ENCODE peak calls at places on chromosome 1, in ten cellular contexts. I is AG04450, X is adrenal gland, O is cardiac muscle cell, S is mucosa of descending colon, C is lung, F is astrocyte, N is body of pancreas, U is brain microvascular endothelial cell, W is AG10803. D is an unnamed sample.

GRCh38 chr1:182575540-182576149 is 13.4 kb downstream of the RNASEL start:
- DNase-seq in C (no peak), U (peak; percentile 20), W (peak; percentile 79), I (peak; percentile 7), N (no peak), X (peak; percentile 27), O (peak; percentile 85), S (no peak), F (peak; percentile 66), D (no peak)

GRCh38 chr1:233362743-233363142 is 35.2 kb downstream of the MAP3K21 start:
- DNase-seq in U (no peak), S (no peak), I (no peak), N (no peak), F (no peak), W (no peak), O (no peak), X (no peak), C (no peak), D (no peak)

GRCh38 chr1:160139840-160140239 is 11.6 kb upstream of the ATP1A4 start:
- DNase-seq in C (no peak), N (no peak), F (no peak), X (no peak), S (no peak), W (no peak), O (no peak), U (no peak), I (no peak), D (no peak)

GRCh38 chr1:107704911-107705310 is 260.1 kb downstream of the VAV3 start:
- DNase-seq in F (peak; percentile 65), U (no peak), X (no peak), C (no peak), I (no peak), S (no peak), W (peak; percentile 39), O (no peak), N (no peak), D (no peak)

GRCh38 chr1:244154882-244155531 is 103.9 kb downstream of the ZBTB18 start:
- DNase-seq in S (no peak), O (no peak), W (no peak), U (no peak), X (no peak), N (peak; percentile 59), F (no peak), C (no peak), I (no peak), D (no peak)

GRCh38 chr1:99751877-99752504 is 14.4 kb downstream of the FRRS1 start:
- DNase-seq in U (no peak), W (no peak), N (no peak), I (no peak), O (no peak), X (no peak), F (no peak), S (no peak), C (no peak), D (no peak)

GRCh38 chr1:116066868-116067563 is 44.2 kb upstream of the MAB21L3 start:
- DNase-seq in I (no peak), U (peak; percentile 47), C (no peak), W (peak; percentile 93), S (no peak), F (peak; percentile 29), N (no peak), O (peak; percentile 81), X (no peak), D (no peak)

GRCh38 chr1:4614371-4615137 is 39.9 kb upstream of the AJAP1 start:
- DNase-seq in W (no peak), N (no peak), U (no peak), O (no peak), X (no peak), S (no peak), F (no peak), C (no peak), I (no peak), D (no peak)

DNA sequence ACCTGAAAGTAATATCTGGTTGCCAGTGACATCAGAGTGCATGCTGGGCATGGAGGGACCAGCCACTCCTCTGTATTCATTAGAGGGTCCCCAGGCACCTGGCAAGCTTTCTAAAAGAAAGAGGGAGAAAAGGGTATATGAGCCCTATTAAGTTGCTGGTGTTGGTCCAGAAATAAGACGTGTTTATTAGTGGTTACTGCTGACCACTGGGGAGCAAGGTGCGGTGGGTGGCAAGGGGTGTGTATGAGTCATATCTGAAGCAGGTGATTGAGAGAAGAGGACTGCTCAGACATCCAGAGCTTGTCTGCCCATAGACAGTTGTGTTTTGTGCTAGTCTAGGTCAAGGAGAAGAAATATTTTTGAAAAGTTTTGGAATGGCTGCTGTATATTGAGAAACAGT is 298.1 kb downstream of the TM2D1 start:
- DNase-seq in N (no peak), W (no peak), O (no peak), X (no peak), U (no peak), C (no peak), S (no peak), F (no peak), I (no peak), D (no peak)
- H3K4me3 ChIP-seq in N (no peak overlapping the region), W (no peak overlapping the region), O (no peak overlapping the region), X (no peak overlapping the region), U (no peak overlapping the region), C (no peak overlapping the region), S (no peak overlapping the region), F (no peak overlapping the region), I (no peak overlapping the region), D (no peak overlapping the region)

GRCh38 chr1:85580046-85580411 is 532 bp upstream of the CCN1 start:
- DNase-seq in F (peak; percentile 84), C (no peak), N (peak; percentile 22), U (no peak), S (no peak), O (peak; percentile 75), X (no peak), I (peak; percentile 47), W (peak; percentile 93), D (no peak)

GRCh38 chr1:85581138-85581801 is 709 bp downstream of the CCN1 start:
- DNase-seq in O (peak; percentile 89), F (peak; percentile 86), X (peak; percentile 63), U (no peak), I (peak; percentile 52), S (peak; percentile 89), C (peak; percentile 71), N (peak; percentile 78), W (peak; percentile 67), D (peak; percentile 78)

GRCh38 chr1:85578321-85579295 is 2.0 kb upstream of the CCN1 start:
- DNase-seq in U (peak; percentile 91), S (no peak), W (peak; percentile 99), N (no peak), C (no peak), X (no peak), F (peak; percentile 99), I (peak; percentile 94), O (peak; percentile 98), D (no peak)

GRCh38 chr1:85577421-85578320 is 2.9 kb upstream of the CCN1 start:
- DNase-seq in U (peak; percentile 83), S (no peak), C (peak; percentile 41), N (no peak), I (peak; percentile 65), W (no peak), F (no peak), O (peak; percentile 89), X (peak; percentile 17), D (peak; percentile 48)

DNA sequence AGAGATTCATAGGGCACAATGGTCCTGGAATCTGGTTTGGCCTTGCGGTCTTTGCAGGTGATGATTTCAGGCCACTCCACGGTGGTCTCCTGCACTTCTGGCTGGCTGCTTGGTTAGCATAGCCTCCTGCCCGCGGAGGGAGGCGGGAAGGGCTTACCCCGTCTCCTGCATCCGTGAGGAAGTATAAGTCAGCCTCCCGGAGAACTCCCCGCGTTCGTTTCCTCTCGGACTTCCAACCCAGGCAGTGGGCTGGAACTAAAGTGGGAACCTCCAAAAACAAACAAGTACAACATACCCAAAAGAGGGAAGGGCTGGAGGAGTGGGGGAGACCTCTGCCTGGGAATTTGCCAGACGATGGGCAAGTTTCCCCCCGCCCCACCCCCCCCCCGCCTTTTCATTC is 942 bp upstream of the CCN1 start:
- DNase-seq in F (peak; percentile 78), X (peak; percentile 15), W (peak; percentile 87), S (no peak), O (peak; percentile 82), C (no peak), U (no peak), I (peak; percentile 41), N (no peak), D (peak; percentile 44)
- H3K4me3 ChIP-seq in F (peak overlapping the region; percentile 66), X (no peak overlapping the region), W (peak overlapping the region; percentile 71), S (no peak overlapping the region), O (peak overlapping the region; percentile 94), C (no peak overlapping the region), U (peak overlapping the region; percentile 97), I (peak overlapping the region; percentile 69), N (no peak overlapping the region), D (peak overlapping the region; percentile 91)

DNA sequence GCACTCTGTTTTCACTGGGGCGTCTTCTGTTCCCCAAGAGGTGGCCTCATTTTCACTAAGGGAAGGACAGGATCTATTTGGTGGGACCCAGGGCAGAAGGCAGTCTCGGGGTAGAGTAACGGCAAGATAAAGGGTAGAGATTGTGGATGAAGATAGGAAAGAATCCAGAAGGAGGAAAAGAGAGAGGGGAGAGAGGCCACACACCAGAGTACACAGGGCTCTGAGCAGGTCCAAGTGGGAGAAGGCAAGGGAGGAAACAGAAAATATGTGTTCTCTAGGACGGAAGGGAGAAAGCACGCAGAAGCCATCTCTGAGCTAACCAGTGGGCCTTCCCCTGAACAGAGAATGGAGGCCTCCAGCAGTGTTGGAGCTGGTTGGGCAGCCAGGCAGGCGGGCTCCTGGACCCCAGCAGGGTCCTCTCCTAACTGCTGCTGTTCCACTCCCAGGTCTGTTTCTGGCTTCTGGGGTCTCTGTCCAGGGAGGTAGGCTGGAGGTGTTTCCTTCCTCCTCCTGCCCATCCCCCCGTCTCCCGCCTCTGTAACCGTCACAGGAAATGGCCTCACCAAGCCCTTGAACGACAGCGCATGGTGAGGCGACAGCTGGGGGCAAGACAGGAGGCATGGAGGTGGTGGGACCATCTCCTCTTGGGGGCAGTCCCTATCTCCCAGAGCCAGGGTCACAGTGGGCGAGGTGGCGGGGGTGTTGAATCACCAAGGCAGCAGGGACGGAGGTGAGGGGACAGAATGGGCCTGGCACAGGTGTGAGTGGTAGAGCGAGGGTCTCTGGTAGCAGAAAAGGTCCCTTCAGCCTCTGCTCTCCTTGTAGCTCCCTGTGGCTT is 649 bp downstream of the PTPN7 start:
- DNase-seq in I (no peak), W (no peak), U (no peak), N (no peak), X (no peak), F (no peak), C (no peak), S (peak; percentile 58), O (no peak), D (no peak)
- H3K4me3 ChIP-seq in I (no peak overlapping the region), W (no peak overlapping the region), U (no peak overlapping the region), N (no peak overlapping the region), X (no peak overlapping the region), F (no peak overlapping the region), C (no peak overlapping the region), S (no peak overlapping the region), O (no peak overlapping the region), D (peak overlapping the region; percentile 61)

GRCh38 chr1:198674009-198674408 is 35.2 kb downstream of the PTPRC start:
- DNase-seq in S (no peak), O (no peak), X (no peak), U (no peak), C (no peak), I (no peak), F (no peak), W (no peak), N (no peak), D (no peak)

GRCh38 chr1:198678901-198679329 is 40.1 kb downstream of the PTPRC start:
- DNase-seq in C (no peak), W (no peak), F (no peak), X (no peak), U (no peak), S (peak; percentile 27), I (no peak), O (no peak), N (no peak), D (no peak)

GRCh38 chr1:198678301-198678836 is 39.5 kb downstream of the PTPRC start:
- DNase-seq in S (no peak), U (no peak), W (no peak), I (no peak), O (no peak), F (peak; percentile 45), X (no peak), C (no peak), N (no peak), D (no peak)

GRCh38 chr1:198677027-198677426 is 38.2 kb downstream of the PTPRC start:
- DNase-seq in O (no peak), S (no peak), N (no peak), U (no peak), C (no peak), W (peak; percentile 73), F (peak; percentile 65), X (no peak), I (no peak), D (no peak)

DNA sequence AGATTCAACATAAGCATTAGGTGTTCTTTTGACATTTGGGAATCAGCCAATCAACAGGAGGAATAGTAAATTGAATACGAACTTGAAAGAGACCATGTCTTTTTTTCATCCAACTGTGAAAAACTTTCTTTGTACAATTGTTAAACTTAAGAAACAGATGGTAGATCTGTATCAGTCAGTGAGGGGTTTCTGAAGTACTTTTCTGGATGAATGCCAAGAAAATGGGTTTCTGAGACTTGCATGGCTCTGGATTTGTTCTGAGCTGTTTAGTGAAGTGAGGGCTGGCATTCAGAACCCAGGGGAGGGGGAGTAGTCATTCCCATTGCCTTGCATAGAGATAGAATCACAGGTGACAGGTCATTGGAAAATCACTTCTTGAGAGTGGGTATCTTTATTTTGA is 37.4 kb downstream of the PTPRC start:
- DNase-seq in X (no peak), N (no peak), U (no peak), F (no peak), S (no peak), W (no peak), I (no peak), O (no peak), C (no peak), D (no peak)
- H3K4me3 ChIP-seq in X (no peak overlapping the region), N (no peak overlapping the region), U (no peak overlapping the region), F (no peak overlapping the region), S (no peak overlapping the region), W (no peak overlapping the region), I (no peak overlapping the region), O (no peak overlapping the region), C (no peak overlapping the region), D (no peak overlapping the region)